ENCODE peak calls at places on chromosomes 12 and 14, in five cellular contexts. K, D, L, O and I are unnamed samples.

GRCh38 chr12:43480591-43480990 is 71.4 kb downstream of the ADAMTS20 start:
- DNase-seq in K (no peak), D (no peak), L (no peak), O (peak; percentile 0), I (peak; percentile 2)

GRCh38 chr12:51864701-51865469 is 16.4 kb upstream of the FIGNL2 start:
- DNase-seq in K (no peak), D (no peak), L (no peak), O (no peak), I (no peak)

GRCh38 chr12:14948672-14949071 is 10.3 kb upstream of the ERP27 start:
- DNase-seq in K (peak; percentile 82), D (no peak), L (no peak), O (peak; percentile 89), I (peak; percentile 96)

GRCh38 chr14:72129283-72129682 is 197.1 kb downstream of the RGS6 start:
- DNase-seq in K (no peak), D (peak; percentile 32), L (no peak), O (no peak), I (no peak)

GRCh38 chr12:98002887-98003493 is 512.4 kb upstream of the TMPO start:
- DNase-seq in K (peak; percentile 17), D (peak; percentile 33), L (no peak), O (peak; percentile 1), I (peak; percentile 41)

GRCh38 chr14:40417777-40418401 is 985.7 kb upstream of the FBXO33 start:
- DNase-seq in K (no peak), D (peak; percentile 25), L (no peak), O (no peak), I (no peak)

GRCh38 chr12:38411947-38412346 is 95.4 kb downstream of the ALG10B start:
- DNase-seq in K (no peak), D (no peak), L (no peak), O (no peak), I (no peak)

GRCh38 chr14:92513966-92514843 is 624 bp downstream of the RIN3 start:
- DNase-seq in K (peak; percentile 34), D (no peak), L (peak; percentile 74), O (peak; percentile 22), I (peak; percentile 39)

GRCh38 chr12:65335021-65335714 is 56.7 kb downstream of the MSRB3 start:
- DNase-seq in K (peak; percentile 92), D (no peak), L (peak; percentile 65), O (peak; percentile 95), I (peak; percentile 97)

GRCh38 chr12:79016181-79016580 is 151.6 kb downstream of the SYT1 start:
- DNase-seq in K (no peak), D (no peak), L (no peak), O (no peak), I (peak; percentile 19)

GRCh38 chr12:116126610-116127009 is 150.9 kb downstream of the MED13L start:
- DNase-seq in K (peak; percentile 52), D (no peak), L (no peak), O (peak; percentile 62), I (no peak)

GRCh38 chr12:65779091-65779642 is 45.1 kb upstream of the HMGA2 start:
- DNase-seq in K (peak; percentile 61), D (no peak), L (no peak), O (peak; percentile 61), I (peak; percentile 62)

GRCh38 chr14:51682411-51682810 is 30.7 kb downstream of the FRMD6 start:
- DNase-seq in K (peak; percentile 76), D (no peak), L (no peak), O (peak; percentile 57), I (peak; percentile 80)

GRCh38 chr12:26195641-26196423 is 459 bp downstream of the SSPN start:
- DNase-seq in K (peak; percentile 40), D (peak; percentile 44), L (peak; percentile 81), O (peak; percentile 31), I (peak; percentile 48)

GRCh38 chr14:82905762-82906161 is 1372.1 kb upstream of the SEL1L start:
- DNase-seq in K (no peak), D (no peak), L (no peak), O (no peak), I (no peak)

GRCh38 chr14:93135399-93135798 is 19.7 kb upstream of the ITPK1 start:
- DNase-seq in K (no peak), D (peak; percentile 76), L (no peak), O (no peak), I (no peak)

GRCh38 chr12:123905319-123905925 is 67.2 kb downstream of the CCDC92 start:
- DNase-seq in K (peak; percentile 85), D (peak; percentile 64), L (no peak), O (peak; percentile 81), I (peak; percentile 89)

GRCh38 chr12:76790564-76791552 is 26.9 kb downstream of the ZDHHC17 start:
- DNase-seq in K (peak; percentile 20), D (no peak), L (no peak), O (peak; percentile 37), I (peak; percentile 41)

GRCh38 chr14:51219473-51220448 is 20.3 kb upstream of the TMX1 start:
- DNase-seq in K (peak; percentile 52), D (no peak), L (no peak), O (peak; percentile 54), I (peak; percentile 76)

GRCh38 chr14:102927346-102927877 is 4.9 kb downstream of the AMN start:
- DNase-seq in K (no peak), D (peak; percentile 73), L (no peak), O (no peak), I (no peak)

GRCh38 chr12:63940295-63940997 is 95.9 kb downstream of the SRGAP1 start:
- DNase-seq in K (no peak), D (no peak), L (no peak), O (no peak), I (no peak)

GRCh38 chr14:91356218-91356763 is 61.3 kb downstream of the CCDC88C start:
- DNase-seq in K (no peak), D (no peak), L (no peak), O (no peak), I (no peak)

GRCh38 chr12:32265920-32266319 is 133.4 kb upstream of the FGD4 start:
- DNase-seq in K (no peak), D (no peak), L (no peak), O (no peak), I (no peak)

GRCh38 chr12:122052285-122052684 is 26.3 kb upstream of the MLXIP start:
- DNase-seq in K (peak; percentile 50), D (no peak), L (no peak), O (no peak), I (no peak)

GRCh38 chr12:1662761-1663439 is 28.0 kb upstream of the ADIPOR2 start:
- DNase-seq in K (peak; percentile 37), D (peak; percentile 73), L (peak; percentile 78), O (no peak), I (peak; percentile 34)

GRCh38 chr12:104414581-104415305 is 42.0 kb upstream of the CHST11 start:
- DNase-seq in K (no peak), D (no peak), L (no peak), O (no peak), I (peak; percentile 20)

GRCh38 chr12:42162198-42162597 is 17.5 kb upstream of the GXYLT1 start:
- DNase-seq in K (peak; percentile 33), D (no peak), L (no peak), O (peak; percentile 67), I (peak; percentile 23)

GRCh38 chr14:104019806-104020205 is 65.7 kb upstream of the ASPG start:
- DNase-seq in K (no peak), D (no peak), L (no peak), O (no peak), I (no peak)

GRCh38 chr14:102125546-102125945 is 14.2 kb upstream of the WDR20 start:
- DNase-seq in K (no peak), D (no peak), L (no peak), O (no peak), I (peak; percentile 38)

GRCh38 chr14:72736348-72736747 is 157.6 kb downstream of the DPF3 start:
- DNase-seq in K (peak; percentile 95), D (peak; percentile 21), L (no peak), O (peak; percentile 83), I (peak; percentile 96)

GRCh38 chr12:95623554-95624170 is 72.4 kb upstream of the USP44 start:
- DNase-seq in K (peak; percentile 96), D (peak; percentile 79), L (no peak), O (peak; percentile 89), I (peak; percentile 92)

GRCh38 chr12:108850854-108851573 is 6.4 kb downstream of the SSH1 start:
- DNase-seq in K (peak; percentile 85), D (no peak), L (peak; percentile 81), O (peak; percentile 91), I (peak; percentile 96)

GRCh38 chr14:67674139-67674479 is 323 bp downstream of the VTI1B start:
- DNase-seq in K (peak; percentile 52), D (peak; percentile 73), L (peak; percentile 83), O (peak; percentile 45), I (peak; percentile 52)
- TF ChIP-seq CTCF in K (peak; percentile 34), D (no peak), L (peak; percentile 23), O (peak; percentile 10), I (peak; percentile 37)

GRCh38 chr12:130703733-130704375 is 12.2 kb downstream of the RIMBP2 start:
- DNase-seq in K (no peak), D (no peak), L (no peak), O (no peak), I (no peak)
- H3K4me3 ChIP-seq in K (no peak overlapping the region), D (no peak overlapping the region), L (no peak overlapping the region), O (no peak overlapping the region), I (no peak overlapping the region)

GRCh38 chr12:92145731-92146496 is at the start of gene BTG1:
- DNase-seq in K (peak; percentile 100), D (peak; percentile 99), L (peak; percentile 100), O (peak; percentile 100), I (peak; percentile 100)
- TF ChIP-seq CTCF in K (no peak), D (no peak), L (no peak), O (peak; percentile 7), I (no peak)

GRCh38 chr12:111488271-111488670 is 82.5 kb downstream of the SH2B3 start:
- DNase-seq in K (no peak), D (no peak), L (no peak), O (peak; percentile 49), I (peak; percentile 87)
- H3K4me3 ChIP-seq in K (no peak overlapping the region), D (no peak overlapping the region), L (no peak overlapping the region), O (no peak overlapping the region), I (no peak overlapping the region)

DNA sequence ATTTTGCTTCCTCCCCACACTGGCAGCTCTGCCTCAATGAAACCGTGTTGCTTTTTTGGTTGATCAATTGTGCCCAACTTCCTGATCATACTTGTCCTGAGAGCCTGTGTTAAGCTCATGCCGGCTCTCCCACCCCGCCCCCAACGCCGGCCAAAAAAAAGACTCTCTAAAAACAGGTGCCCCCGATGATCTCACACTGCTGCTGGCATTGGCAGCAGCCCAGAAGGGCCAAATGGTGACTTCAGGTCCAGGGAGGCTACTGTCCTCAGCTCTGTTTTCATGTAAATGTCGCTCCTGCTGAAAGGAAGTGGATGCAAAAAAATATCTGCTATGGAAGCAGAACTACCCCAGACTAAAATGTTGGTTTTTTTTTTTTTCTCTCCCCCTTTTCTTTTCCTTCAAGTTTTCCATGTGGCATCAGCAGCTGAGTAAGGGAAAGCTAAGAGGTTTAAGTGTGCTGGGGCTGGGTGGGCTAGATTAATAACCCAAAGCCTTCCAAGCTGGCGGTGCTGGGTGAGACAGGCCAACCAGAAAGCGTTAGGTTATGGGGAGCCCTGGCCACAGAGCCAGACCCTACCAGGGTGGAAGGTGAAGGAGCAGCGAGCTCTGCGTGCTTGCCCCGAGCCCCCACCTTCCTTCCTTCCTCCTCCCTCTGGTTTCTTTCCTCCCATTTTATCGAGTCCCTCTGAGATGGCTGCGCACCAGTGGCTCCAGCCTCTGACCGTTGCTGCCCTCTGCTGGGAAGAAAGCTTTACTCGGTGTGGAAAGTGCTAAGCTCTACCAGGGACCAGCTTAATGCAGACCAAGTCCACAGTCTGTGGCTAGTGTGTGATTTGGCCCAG is 396.1 kb downstream of the NRXN3 start:
- DNase-seq in K (peak; percentile 68), D (peak; percentile 81), L (peak; percentile 72), O (peak; percentile 46), I (peak; percentile 80)
- TF ChIP-seq CTCF in K (peak; percentile 81), D (peak; percentile 32), L (peak; percentile 44), O (peak; percentile 67), I (peak; percentile 86)